ENCODE peak calls at places on chromosomes 1 and 21, in ten cellular contexts. Y, M, R, T, O, L, Q, U, D and B are unnamed samples.

GRCh38 chr1:209890606-209891330 is 47.2 kb upstream of the SYT14 start:
- DNase-seq in Y (no peak), M (peak; percentile 55), R (no peak), T (no peak), O (no peak), L (no peak), Q (no peak), U (no peak), D (no peak), B (no peak)

GRCh38 chr1:116457944-116458343 is 84.9 kb downstream of the ATP1A1 start:
- DNase-seq in Y (no peak), M (no peak), R (no peak), T (no peak), O (no peak), L (no peak), Q (no peak), U (no peak), D (no peak), B (no peak)

GRCh38 chr1:177270863-177271262 is 100.1 kb downstream of the BRINP2 start:
- DNase-seq in Y (no peak), M (no peak), R (no peak), T (no peak), O (no peak), L (no peak), Q (no peak), U (no peak), D (no peak), B (no peak)

GRCh38 chr1:94783342-94784264 is 36.6 kb upstream of the SLC44A3 start:
- DNase-seq in Y (peak; percentile 42), M (peak; percentile 87), R (no peak), T (no peak), O (no peak), L (peak; percentile 95), Q (peak; percentile 77), U (peak; percentile 27), D (no peak), B (no peak)

GRCh38 chr1:156524985-156525590 is 24.5 kb upstream of the MEF2D start:
- DNase-seq in Y (peak; percentile 19), M (no peak), R (no peak), T (no peak), O (no peak), L (peak; percentile 22), Q (no peak), U (no peak), D (no peak), B (no peak)

GRCh38 chr1:10942542-10942912 is 69.9 kb upstream of the TARDBP start:
- DNase-seq in Y (no peak), M (no peak), R (no peak), T (no peak), O (no peak), L (no peak), Q (no peak), U (no peak), D (no peak), B (no peak)

GRCh38 chr21:40049031-40049958 is 182.1 kb downstream of the PCP4 start:
- DNase-seq in Y (peak; percentile 72), M (peak; percentile 7), R (no peak), T (no peak), O (no peak), L (no peak), Q (no peak), U (no peak), D (no peak), B (no peak)

GRCh38 chr1:214438530-214438929 is 112.9 kb downstream of the PTPN14 start:
- DNase-seq in Y (no peak), M (no peak), R (no peak), T (no peak), O (no peak), L (no peak), Q (no peak), U (no peak), D (no peak), B (no peak)

GRCh38 chr1:198530964-198531363 is 9.5 kb downstream of the ATP6V1G3 start:
- DNase-seq in Y (no peak), M (no peak), R (no peak), T (no peak), O (no peak), L (no peak), Q (no peak), U (no peak), D (no peak), B (no peak)

GRCh38 chr1:21673277-21673780 is 4.2 kb upstream of the RAP1GAP start:
- DNase-seq in Y (peak; percentile 51), M (peak; percentile 56), R (no peak), T (no peak), O (no peak), L (peak; percentile 89), Q (peak; percentile 67), U (no peak), D (no peak), B (no peak)

GRCh38 chr1:117569956-117570355 is 35.9 kb upstream of the TENT5C start:
- DNase-seq in Y (no peak), M (no peak), R (no peak), T (no peak), O (no peak), L (no peak), Q (no peak), U (no peak), D (no peak), B (no peak)

GRCh38 chr1:109091196-109092193 is 931 bp downstream of the TMEM167B start:
- DNase-seq in Y (peak; percentile 60), M (peak; percentile 68), R (no peak), T (no peak), O (no peak), L (no peak), Q (no peak), U (no peak), D (peak; percentile 36), B (peak; percentile 47)

GRCh38 chr1:107750364-107750959 is 214.5 kb downstream of the VAV3 start:
- DNase-seq in Y (peak; percentile 39), M (peak; percentile 44), R (peak; percentile 81), T (no peak), O (no peak), L (no peak), Q (peak; percentile 25), U (peak; percentile 6), D (peak; percentile 11), B (peak; percentile 18)

GRCh38 chr1:158527190-158527815 is 26.9 kb downstream of the OR6Y1 start:
- DNase-seq in Y (no peak), M (peak; percentile 30), R (peak; percentile 64), T (no peak), O (no peak), L (no peak), Q (no peak), U (no peak), D (no peak), B (peak; percentile 2)

GRCh38 chr1:72648465-72648864 is 366.1 kb upstream of the NEGR1 start:
- DNase-seq in Y (no peak), M (no peak), R (no peak), T (no peak), O (no peak), L (no peak), Q (no peak), U (no peak), D (no peak), B (no peak)

GRCh38 chr21:34889537-34890257 is 159.4 kb downstream of the RUNX1 start:
- DNase-seq in Y (peak; percentile 69), M (peak; percentile 80), R (peak; percentile 80), T (peak; percentile 40), O (peak; percentile 66), L (peak; percentile 95), Q (no peak), U (peak; percentile 69), D (peak; percentile 40), B (peak; percentile 61)

GRCh38 chr1:29121951-29122661 is 1.6 kb downstream of the TMEM200B start:
- DNase-seq in Y (no peak), M (peak; percentile 54), R (peak; percentile 81), T (no peak), O (no peak), L (peak; percentile 86), Q (no peak), U (no peak), D (peak; percentile 64), B (no peak)

GRCh38 chr1:115976062-115976899 is at the start of gene SLC22A15:
- DNase-seq in Y (peak; percentile 51), M (peak; percentile 25), R (peak; percentile 84), T (peak; percentile 2), O (peak; percentile 21), L (peak; percentile 92), Q (peak; percentile 25), U (peak; percentile 18), D (peak; percentile 86), B (peak; percentile 15)

GRCh38 chr1:69824932-69825331 is 257.2 kb downstream of the LRRC7 start:
- DNase-seq in Y (no peak), M (peak; percentile 6), R (no peak), T (no peak), O (no peak), L (peak; percentile 59), Q (no peak), U (no peak), D (no peak), B (no peak)

GRCh38 chr1:3063379-3064295 is 5.4 kb upstream of the PRDM16 start:
- DNase-seq in Y (no peak), M (no peak), R (no peak), T (no peak), O (no peak), L (peak; percentile 81), Q (no peak), U (no peak), D (no peak), B (no peak)

GRCh38 chr1:62589321-62589720 is 8.0 kb upstream of the ANGPTL3 start:
- DNase-seq in Y (peak; percentile 29), M (peak; percentile 77), R (no peak), T (no peak), O (no peak), L (no peak), Q (no peak), U (no peak), D (no peak), B (no peak)

GRCh38 chr1:156052862-156053769 is 482 bp downstream of the UBQLN4 start:
- DNase-seq in Y (peak; percentile 65), M (peak; percentile 84), R (peak; percentile 83), T (no peak), O (peak; percentile 67), L (peak; percentile 88), Q (no peak), U (peak; percentile 45), D (peak; percentile 63), B (peak; percentile 86)

GRCh38 chr1:223417444-223417843 is 24.2 kb downstream of the CCDC185 start:
- DNase-seq in Y (no peak), M (no peak), R (no peak), T (no peak), O (no peak), L (no peak), Q (no peak), U (no peak), D (no peak), B (no peak)

GRCh38 chr1:54813479-54814147 is 12.5 kb upstream of the TTC22 start:
- DNase-seq in Y (no peak), M (no peak), R (peak; percentile 37), T (no peak), O (no peak), L (peak; percentile 61), Q (no peak), U (no peak), D (no peak), B (no peak)

GRCh38 chr1:25487628-25488027 is 55.8 kb upstream of the LDLRAP1 start:
- DNase-seq in Y (no peak), M (no peak), R (peak; percentile 29), T (peak; percentile 7), O (peak; percentile 20), L (no peak), Q (no peak), U (no peak), D (no peak), B (no peak)

GRCh38 chr1:43834280-43835140 is 99.1 kb upstream of the ARTN start:
- DNase-seq in Y (peak; percentile 70), M (peak; percentile 45), R (no peak), T (no peak), O (no peak), L (peak; percentile 83), Q (no peak), U (no peak), D (no peak), B (no peak)

GRCh38 chr1:231611111-231611510 is 15.5 kb upstream of the DISC1 start:
- DNase-seq in Y (no peak), M (no peak), R (no peak), T (no peak), O (no peak), L (no peak), Q (no peak), U (no peak), D (no peak), B (no peak)

GRCh38 chr21:35400233-35400939 is 351.3 kb upstream of the RUNX1 start:
- DNase-seq in Y (peak; percentile 39), M (peak; percentile 80), R (peak; percentile 83), T (no peak), O (peak; percentile 1), L (no peak), Q (peak; percentile 30), U (peak; percentile 60), D (no peak), B (peak; percentile 5)